ENCODE peak calls at places on chromosomes 6 and 20, in eight cellular contexts. One of them, this sample, is unnamed.

GRCh38 chr6:110055387-110055735 is 77.2 kb downstream of the GPR6 start:
- DNase-seq in aorta: no peak
- DNase-seq in NCI-H748 treated with DMSO at 0.1 percent for 48 hours: peak
- DNase-seq in HEK293T: no peak
- DNase-seq in H54: no peak
- DNase-seq in NCI-H774: peak
- DNase-seq in T-helper 1 cell: no peak
- DNase-seq in T47D: no peak
- DNase-seq in this sample: no peak

GRCh38 chr6:4270001-4270400 is 134.6 kb upstream of the ECI2 start:
- DNase-seq in H54: no peak
- DNase-seq in aorta: no peak
- DNase-seq in NCI-H774: no peak
- DNase-seq in T-helper 1 cell: no peak
- DNase-seq in T47D: no peak
- DNase-seq in NCI-H748 treated with DMSO at 0.1 percent for 48 hours: no peak
- DNase-seq in HEK293T: no peak
- DNase-seq in this sample: no peak

GRCh38 chr6:67184405-67184804 is 1450.7 kb upstream of the ADGRB3 start:
- DNase-seq in HEK293T: no peak
- DNase-seq in T47D: no peak
- DNase-seq in T-helper 1 cell: no peak
- DNase-seq in aorta: no peak
- DNase-seq in H54: no peak
- DNase-seq in NCI-H774: no peak
- DNase-seq in NCI-H748 treated with DMSO at 0.1 percent for 48 hours: no peak
- DNase-seq in this sample: no peak

GRCh38 chr6:102655823-102656222 is 1262.3 kb downstream of the GRIK2 start:
- DNase-seq in T47D: no peak
- DNase-seq in aorta: no peak
- DNase-seq in H54: no peak
- DNase-seq in T-helper 1 cell: no peak
- DNase-seq in NCI-H774: no peak
- DNase-seq in HEK293T: no peak
- DNase-seq in NCI-H748 treated with DMSO at 0.1 percent for 48 hours: no peak
- DNase-seq in this sample: peak

GRCh38 chr6:112149719-112150263 is 62.4 kb downstream of the FAM229B start:
- DNase-seq in T47D: no peak
- DNase-seq in aorta: no peak
- DNase-seq in HEK293T: no peak
- DNase-seq in H54: no peak
- DNase-seq in T-helper 1 cell: no peak
- DNase-seq in NCI-H774: no peak
- DNase-seq in NCI-H748 treated with DMSO at 0.1 percent for 48 hours: no peak
- DNase-seq in this sample: peak

GRCh38 chr6:170298688-170299087 is 7.8 kb upstream of the DLL1 start:
- DNase-seq in NCI-H774: no peak
- DNase-seq in H54: no peak
- DNase-seq in T47D: no peak
- DNase-seq in T-helper 1 cell: no peak
- DNase-seq in NCI-H748 treated with DMSO at 0.1 percent for 48 hours: no peak
- DNase-seq in aorta: no peak
- DNase-seq in HEK293T: no peak
- DNase-seq in this sample: no peak

GRCh38 chr6:107110200-107110599 is 5.1 kb downstream of the BEND3 start:
- DNase-seq in NCI-H748 treated with DMSO at 0.1 percent for 48 hours: no peak
- DNase-seq in NCI-H774: no peak
- DNase-seq in H54: no peak
- DNase-seq in HEK293T: no peak
- DNase-seq in aorta: no peak
- DNase-seq in T-helper 1 cell: no peak
- DNase-seq in T47D: no peak
- DNase-seq in this sample: no peak

GRCh38 chr6:18263561-18264337 is 581 bp downstream of the DEK start:
- DNase-seq in NCI-H748 treated with DMSO at 0.1 percent for 48 hours: peak
- DNase-seq in aorta: no peak
- DNase-seq in H54: peak
- DNase-seq in T47D: peak
- DNase-seq in T-helper 1 cell: no peak
- DNase-seq in HEK293T: peak
- DNase-seq in NCI-H774: peak
- DNase-seq in this sample: peak

GRCh38 chr6:128914051-128914450 is 31.1 kb downstream of the LAMA2 start:
- DNase-seq in NCI-H774: no peak
- DNase-seq in H54: no peak
- DNase-seq in T-helper 1 cell: no peak
- DNase-seq in aorta: no peak
- DNase-seq in T47D: no peak
- DNase-seq in HEK293T: no peak
- DNase-seq in NCI-H748 treated with DMSO at 0.1 percent for 48 hours: no peak
- DNase-seq in this sample: no peak

GRCh38 chr20:58213112-58213511 is 15.3 kb downstream of the ANKRD60 start:
- DNase-seq in HEK293T: no peak
- DNase-seq in aorta: no peak
- DNase-seq in NCI-H748 treated with DMSO at 0.1 percent for 48 hours: peak
- DNase-seq in NCI-H774: no peak
- DNase-seq in H54: no peak
- DNase-seq in T47D: peak
- DNase-seq in T-helper 1 cell: no peak
- DNase-seq in this sample: no peak

GRCh38 chr6:152273638-152274037 is 363.5 kb downstream of the SYNE1 start:
- DNase-seq in H54: no peak
- DNase-seq in HEK293T: no peak
- DNase-seq in T47D: no peak
- DNase-seq in NCI-H748 treated with DMSO at 0.1 percent for 48 hours: no peak
- DNase-seq in NCI-H774: no peak
- DNase-seq in T-helper 1 cell: no peak
- DNase-seq in aorta: peak
- DNase-seq in this sample: peak

GRCh38 chr6:33183071-33183683 is 9.1 kb downstream of the COL11A2 start:
- DNase-seq in NCI-H748 treated with DMSO at 0.1 percent for 48 hours: no peak
- DNase-seq in HEK293T: no peak
- DNase-seq in T-helper 1 cell: no peak
- DNase-seq in NCI-H774: no peak
- DNase-seq in H54: no peak
- DNase-seq in aorta: no peak
- DNase-seq in T47D: no peak
- DNase-seq in this sample: no peak

GRCh38 chr6:15246217-15247211 is 645 bp downstream of the JARID2 start:
- DNase-seq in HEK293T: no peak
- DNase-seq in aorta: no peak
- DNase-seq in H54: no peak
- DNase-seq in NCI-H774: no peak
- DNase-seq in T47D: no peak
- DNase-seq in T-helper 1 cell: no peak
- DNase-seq in NCI-H748 treated with DMSO at 0.1 percent for 48 hours: no peak
- DNase-seq in this sample: peak

GRCh38 chr20:63154395-63154794 is 61.5 kb downstream of the YTHDF1 start:
- DNase-seq in NCI-H774: no peak
- DNase-seq in aorta: no peak
- DNase-seq in H54: no peak
- DNase-seq in T47D: no peak
- DNase-seq in NCI-H748 treated with DMSO at 0.1 percent for 48 hours: no peak
- DNase-seq in T-helper 1 cell: no peak
- DNase-seq in HEK293T: no peak
- DNase-seq in this sample: no peak

GRCh38 chr20:24437322-24438090 is 31.9 kb upstream of the SYNDIG1 start:
- DNase-seq in aorta: no peak
- DNase-seq in NCI-H774: no peak
- DNase-seq in NCI-H748 treated with DMSO at 0.1 percent for 48 hours: no peak
- DNase-seq in T47D: no peak
- DNase-seq in HEK293T: no peak
- DNase-seq in H54: no peak
- DNase-seq in T-helper 1 cell: no peak
- DNase-seq in this sample: no peak

GRCh38 chr6:81806793-81807565 is 54.5 kb upstream of the TENT5A start:
- DNase-seq in NCI-H748 treated with DMSO at 0.1 percent for 48 hours: peak
- DNase-seq in aorta: no peak
- DNase-seq in H54: no peak
- DNase-seq in HEK293T: no peak
- DNase-seq in T-helper 1 cell: no peak
- DNase-seq in T47D: peak
- DNase-seq in NCI-H774: peak
- DNase-seq in this sample: no peak